ENCODE peak calls at places on chromosomes 1 and 21, in four cellular contexts. B, S, H and E are unnamed samples.

GRCh38 chr21:43603230-43603626 is 56.1 kb downstream of the HSF2BP start:
- DNase-seq in S (no peak), H (no peak), B (no peak), E (no peak)

GRCh38 chr1:235018720-235019444 is 109.8 kb downstream of the TOMM20 start:
- DNase-seq in S (no peak), H (no peak), B (no peak), E (no peak)

GRCh38 chr21:29075706-29076447 is 2.4 kb upstream of the CCT8 start:
- DNase-seq in H (no peak), S (no peak), B (no peak), E (no peak)

GRCh38 chr1:32465541-32466002 is 700 bp downstream of the ZBTB8B start:
- DNase-seq in H (no peak), B (no peak), S (no peak), E (no peak)

GRCh38 chr1:230158422-230159291 is 91.6 kb downstream of the GALNT2 start:
- DNase-seq in S (peak), B (peak), H (no peak), E (no peak)

GRCh38 chr1:162310337-162310736 is 66.3 kb downstream of the SPATA46 start:
- DNase-seq in H (no peak), S (no peak), B (no peak), E (no peak)

GRCh38 chr1:38962560-38962959 is 20.9 kb upstream of the RHBDL2 start:
- DNase-seq in B (no peak), H (no peak), S (no peak), E (no peak)

GRCh38 chr1:207698822-207699483 is 52.9 kb upstream of the CD46 start:
- DNase-seq in H (peak), S (peak), B (peak), E (no peak)

GRCh38 chr1:12255918-12256317 is 26.1 kb downstream of the VPS13D start:
- DNase-seq in H (no peak), B (no peak), S (no peak), E (no peak)

GRCh38 chr1:214379254-214379970 is 98.5 kb downstream of the SMYD2 start:
- DNase-seq in S (no peak), H (no peak), B (no peak), E (no peak)

GRCh38 chr1:163267962-163268361 is 53.8 kb upstream of the NUF2 start:
- DNase-seq in S (no peak), B (no peak), H (no peak), E (no peak)

GRCh38 chr1:204127597-204128242 is 24.1 kb downstream of the ETNK2 start:
- DNase-seq in H (peak), B (peak), S (peak), E (no peak)

GRCh38 chr21:42986125-42986783 is 11.9 kb downstream of the PKNOX1 start:
- DNase-seq in B (no peak), H (no peak), S (no peak), E (no peak)

GRCh38 chr1:16092097-16092922 is 18.9 kb upstream of the FAM131C start:
- DNase-seq in H (no peak), S (no peak), B (no peak), E (no peak)

GRCh38 chr1:109392037-109392787 is 5.5 kb downstream of the SORT1 start:
- DNase-seq in H (peak), S (no peak), B (no peak), E (no peak)

GRCh38 chr21:29718081-29718815 is 221.5 kb downstream of the GRIK1 start:
- DNase-seq in B (no peak), H (no peak), S (no peak), E (no peak)

GRCh38 chr1:222546548-222547259 is 1.2 kb downstream of the HHIPL2 start:
- DNase-seq in H (no peak), S (no peak), B (no peak), E (no peak)

GRCh38 chr1:226738995-226739695 is at the start of gene ITPKB:
- DNase-seq in H (no peak), B (peak), S (peak), E (no peak)

GRCh38 chr1:231584117-231584516 is 42.5 kb upstream of the DISC1 start:
- DNase-seq in B (no peak), S (no peak), H (no peak), E (no peak)

GRCh38 chr1:23577056-23577985 is 18.0 kb upstream of the ID3 start:
- DNase-seq in S (no peak), B (no peak), H (no peak), E (no peak)

GRCh38 chr1:18123467-18123992 is 15.9 kb downstream of the IGSF21 start:
- DNase-seq in B (no peak), H (no peak), S (no peak), E (no peak)

GRCh38 chr1:85440584-85440983 is 24.4 kb downstream of the DDAH1 start:
- DNase-seq in S (no peak), B (no peak), H (no peak), E (no peak)

GRCh38 chr1:116152950-116153691 is 41.9 kb downstream of the MAB21L3 start:
- DNase-seq in B (peak), H (no peak), S (no peak), E (no peak)

GRCh38 chr1:63794354-63794753 is 20.5 kb downstream of the ROR1 start:
- DNase-seq in S (no peak), B (no peak), H (no peak), E (no peak)

GRCh38 chr1:41327383-41327999 is 33.7 kb upstream of the FOXO6 start:
- DNase-seq in H (no peak), B (no peak), S (no peak), E (no peak)

GRCh38 chr1:76425843-76426145 is 351.2 kb downstream of the ST6GALNAC3 start:
- DNase-seq in B (no peak), H (no peak), S (no peak), E (no peak)

GRCh38 chr21:42845296-42845965 is 33.9 kb downstream of the WDR4 start:
- DNase-seq in B (no peak), S (peak), H (peak), E (no peak)

GRCh38 chr1:25720624-25721023 is 79.4 kb upstream of the SELENON start:
- DNase-seq in B (no peak), S (no peak), H (no peak), E (no peak)

GRCh38 chr1:151641229-151641628 is 29.4 kb downstream of the SNX27 start:
- DNase-seq in S (no peak), H (no peak), B (no peak), E (no peak)

GRCh38 chr1:245937316-245938045 is 569.6 kb downstream of the SMYD3 start:
- DNase-seq in H (no peak), S (no peak), B (no peak), E (no peak)

GRCh38 chr1:76084029-76084627 is 9.6 kb downstream of the ST6GALNAC3 start:
- DNase-seq in H (no peak), S (peak), B (no peak), E (no peak)

GRCh38 chr21:19322360-19322759 is 918.8 kb upstream of the TMPRSS15 start:
- DNase-seq in B (no peak), S (no peak), H (no peak), E (no peak)

GRCh38 chr1:147840909-147841308 is 61.7 kb upstream of the GJA8 start:
- DNase-seq in H (no peak), B (no peak), S (no peak), E (no peak)

GRCh38 chr1:31421404-31422040 is 8.5 kb downstream of the SERINC2 start:
- DNase-seq in S (no peak), B (no peak), H (no peak), E (no peak)

GRCh38 chr1:195663549-195664280 is 944.5 kb downstream of the KCNT2 start:
- DNase-seq in H (no peak), B (no peak), S (no peak), E (no peak)

GRCh38 chr1:8937701-8938100 is 8.0 kb upstream of the CA6 start:
- DNase-seq in H (no peak), B (no peak), S (no peak), E (no peak)

DNA sequence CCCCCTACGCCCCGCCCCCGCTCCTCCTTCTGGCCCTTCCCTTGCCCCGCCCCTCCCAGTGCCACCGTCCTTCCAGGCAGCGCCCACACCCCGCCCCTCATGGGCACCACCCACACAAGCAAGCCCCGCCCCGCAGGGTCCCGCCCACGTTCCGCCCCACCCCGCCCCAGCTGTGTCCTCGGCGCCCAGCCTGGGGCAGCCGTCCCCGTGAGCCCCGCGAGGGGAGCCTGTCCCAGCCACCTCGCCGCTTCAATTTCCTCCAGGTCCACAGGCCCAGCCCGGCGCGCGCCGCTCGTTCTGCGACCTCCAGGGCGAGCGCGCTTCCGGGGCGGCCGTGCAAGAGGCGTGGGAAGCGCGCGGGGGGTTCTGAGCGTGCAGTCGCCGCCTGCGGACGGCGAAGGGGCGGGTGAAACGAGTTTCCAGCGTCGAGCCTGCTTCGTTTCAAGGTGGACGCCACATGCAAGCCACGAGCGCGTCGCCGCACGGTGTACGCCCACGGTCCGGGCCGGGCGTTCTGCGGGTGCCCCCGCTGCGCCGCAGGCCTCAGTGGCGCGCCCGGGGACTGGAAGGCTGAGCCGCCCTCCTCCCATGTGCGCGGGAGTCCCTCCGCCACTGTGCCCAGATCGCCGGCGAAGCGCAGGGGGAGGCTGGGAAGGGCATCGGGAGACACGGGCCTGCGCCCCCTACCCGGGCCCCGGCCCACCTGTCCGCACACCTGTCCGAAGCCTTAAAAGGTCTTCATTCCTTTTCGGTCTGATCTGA is 10.8 kb upstream of the FAAP20 start:
- DNase-seq in S (peak), B (peak), H (peak), E (peak)
- H3K27ac ChIP-seq in S (peak), B (peak), H (peak), E (peak)

GRCh38 chr1:59008599-59009347 is 224.9 kb upstream of the JUN start:
- DNase-seq in B (no peak), H (no peak), S (peak), E (no peak)

GRCh38 chr1:59006932-59007331 is 223.1 kb upstream of the JUN start:
- DNase-seq in S (no peak), H (no peak), B (no peak), E (no peak)

GRCh38 chr1:59006309-59006698 is 222.5 kb upstream of the JUN start:
- DNase-seq in H (no peak), S (no peak), B (no peak), E (no peak)

GRCh38 chr1:59007820-59008598 is 224.2 kb upstream of the JUN start:
- DNase-seq in B (no peak), S (no peak), H (no peak), E (no peak)

DNA sequence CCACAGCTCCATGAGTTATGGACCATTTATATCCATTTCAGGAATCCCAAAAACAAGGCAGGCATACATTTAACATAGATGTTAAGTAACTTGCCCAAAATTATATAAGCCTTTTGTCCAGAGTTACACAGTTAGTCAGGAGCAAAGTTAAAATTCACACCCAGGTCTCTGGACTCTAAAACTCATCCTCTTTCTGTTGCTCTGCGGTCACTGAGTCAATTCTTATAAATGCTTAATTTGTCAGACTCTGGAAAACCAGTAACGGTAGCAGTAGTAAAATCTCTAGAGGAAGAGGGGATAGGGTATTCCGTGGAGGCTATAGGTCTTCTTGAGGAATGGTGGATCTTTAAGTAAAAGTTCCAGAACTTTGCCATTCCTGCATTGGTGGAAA is 223.6 kb upstream of the JUN start:
- DNase-seq in B (no peak), S (no peak), H (no peak), E (no peak)
- H3K27ac ChIP-seq in B (no peak), S (no peak), H (no peak), E (no peak)

GRCh38 chr1:170691258-170691657 is 27.3 kb downstream of the PRRX1 start:
- DNase-seq in S (no peak), B (no peak), H (no peak), E (no peak)
- H3K27ac ChIP-seq in S (no peak), B (no peak), H (no peak), E (no peak)

GRCh38 chr21:36420571-36421339 is 35.6 kb downstream of the CHAF1B start:
- DNase-seq in S (no peak), H (no peak), B (no peak), E (no peak)
- H3K27ac ChIP-seq in S (no peak), H (no peak), B (no peak), E (no peak)

GRCh38 chr1:201565024-201565730 is 26.2 kb downstream of the NAV1 start:
- DNase-seq in B (no peak), S (no peak), H (peak), E (no peak)

GRCh38 chr1:201563941-201564340 is 25.0 kb downstream of the NAV1 start:
- DNase-seq in H (no peak), S (no peak), B (no peak), E (no peak)

GRCh38 chr1:201566933-201567801 is 28.2 kb downstream of the NAV1 start:
- DNase-seq in S (no peak), H (no peak), B (no peak), E (no peak)

GRCh38 chr1:201566529-201566823 is 27.5 kb downstream of the NAV1 start:
- DNase-seq in S (no peak), H (no peak), B (no peak), E (no peak)

GRCh38 chr1:201565771-201566528 is 27.0 kb downstream of the NAV1 start:
- DNase-seq in S (no peak), H (no peak), B (no peak), E (no peak)
- H3K27ac ChIP-seq in S (no peak), H (peak), B (no peak), E (peak)

GRCh38 chr21:20971296-20971921 is 26.8 kb upstream of the NCAM2 start:
- DNase-seq in H (peak), S (peak), B (peak), E (no peak)
- H3K27ac ChIP-seq in H (peak), S (no peak), B (no peak), E (no peak)

GRCh38 chr1:21192284-21192683 is 15.6 kb upstream of the EIF4G3 start:
- DNase-seq in B (no peak), S (no peak), H (no peak), E (no peak)
- H3K27ac ChIP-seq in B (no peak), S (no peak), H (no peak), E (no peak)

DNA sequence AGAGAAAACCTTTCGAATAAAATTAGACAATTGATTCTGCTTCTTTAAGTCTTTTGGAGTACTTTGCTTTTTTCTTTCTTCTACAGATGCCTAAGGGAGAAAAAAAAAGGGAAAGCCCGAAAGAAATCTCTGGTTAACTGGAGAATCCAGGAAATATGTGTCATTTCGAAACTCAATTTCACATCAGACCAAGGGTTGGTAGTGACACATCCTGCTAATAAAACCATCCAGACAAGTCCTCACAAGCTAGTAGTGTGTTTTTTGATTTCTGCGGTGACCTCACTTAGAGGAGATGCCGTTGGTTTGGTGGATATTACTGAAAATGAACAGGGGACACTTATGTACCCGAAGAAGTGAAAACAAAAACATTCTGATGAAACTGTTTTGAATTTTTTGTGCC is 726.5 kb upstream of the ADAMTS5 start:
- DNase-seq in B (no peak), S (no peak), H (no peak), E (no peak)
- H3K27ac ChIP-seq in B (no peak), S (no peak), H (no peak), E (no peak)

DNA sequence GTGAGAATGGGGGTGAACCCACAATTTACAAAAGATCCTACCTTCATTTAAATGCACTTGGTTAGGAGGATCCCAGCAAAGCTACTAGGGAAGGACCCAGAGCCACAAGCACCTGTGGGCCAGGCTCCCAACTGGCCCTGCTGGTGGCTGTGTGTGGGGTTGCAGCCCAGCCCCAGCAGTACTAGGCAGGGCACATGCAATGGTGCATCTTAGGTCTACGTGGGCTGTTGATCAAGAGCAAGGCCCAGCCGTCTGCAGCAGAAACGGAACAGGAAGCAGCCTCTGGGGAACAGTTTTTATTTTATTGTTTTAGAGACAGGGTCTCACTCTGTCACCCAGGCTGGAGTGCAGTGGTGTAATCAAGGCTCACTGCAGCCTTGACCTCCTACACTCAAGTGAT is 134.1 kb upstream of the RAB4A start:
- DNase-seq in S (no peak), B (no peak), H (no peak), E (no peak)
- H3K27ac ChIP-seq in S (no peak), B (no peak), H (no peak), E (no peak)

DNA sequence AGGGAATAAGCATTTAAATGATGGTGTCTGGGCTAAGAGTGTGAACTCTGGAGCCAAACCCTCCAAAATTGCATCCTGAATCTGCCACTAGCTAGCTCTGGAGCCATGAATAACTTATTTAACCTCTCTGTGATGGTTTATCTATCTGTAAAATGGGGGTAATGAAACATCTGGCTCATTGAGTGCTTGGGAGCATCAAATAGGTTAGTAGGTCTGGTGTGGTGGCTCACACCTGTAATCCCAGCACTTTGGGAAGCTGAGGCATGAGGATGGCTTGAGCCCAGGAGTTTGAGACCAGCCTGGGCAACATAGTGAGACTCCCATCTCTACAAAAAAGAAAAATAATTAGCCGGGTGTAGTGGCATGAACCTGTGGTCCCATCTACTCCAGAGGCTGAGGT is 42.8 kb downstream of the KIF1B start:
- DNase-seq in H (no peak), B (no peak), S (no peak), E (no peak)
- H3K27ac ChIP-seq in H (peak), B (no peak), S (peak), E (no peak)